ENCODE peak calls at places on chromosomes 2 and 18, in seven cellular contexts. C is GM12865, P is aorta, N is Karpas-422, S is fibroblast of lung, J is BJ, A is HepG2. F is an unnamed sample.

GRCh38 chr2:42333579-42333978 is 27.4 kb downstream of the COX7A2L start:
- DNase-seq in P (no peak), N (no peak), S (no peak), A (no peak), J (no peak), C (no peak), F (no peak)

GRCh38 chr2:18891598-18892345 is 302.4 kb upstream of the NT5C1B start:
- DNase-seq in C (no peak), N (no peak), J (peak), P (no peak), A (no peak), S (no peak), F (no peak)

GRCh38 chr18:57561728-57562423 is 24.6 kb downstream of the FECH start:
- DNase-seq in N (peak), S (peak), P (no peak), C (peak), A (peak), J (no peak), F (peak)

GRCh38 chr2:237129625-237130263 is 44.1 kb downstream of the COPS8 start:
- DNase-seq in C (no peak), P (no peak), S (no peak), A (no peak), J (no peak), N (no peak), F (no peak)

GRCh38 chr18:68623342-68623741 is 91.6 kb downstream of the TMX3 start:
- DNase-seq in C (peak), N (peak), J (peak), P (peak), A (peak), S (peak), F (peak)

GRCh38 chr2:240898108-240898730 is 2.3 kb upstream of the MAB21L4 start:
- DNase-seq in A (no peak), C (no peak), J (no peak), S (no peak), P (no peak), N (no peak), F (no peak)

GRCh38 chr2:115738138-115738537 is 1295.7 kb downstream of the DPP10 start:
- DNase-seq in S (no peak), J (no peak), N (no peak), A (no peak), P (no peak), C (no peak), F (no peak)

GRCh38 chr2:173075781-173076556 is at the start of gene MAP3K20:
- DNase-seq in N (peak), S (peak), C (peak), P (peak), J (no peak), A (peak), F (peak)

GRCh38 chr2:198756166-198756565 is 701.6 kb downstream of the SATB2 start:
- DNase-seq in J (peak), P (no peak), S (peak), N (no peak), C (no peak), A (no peak), F (no peak)

GRCh38 chr2:10054976-10055375 is 11.6 kb downstream of the KLF11 start:
- DNase-seq in J (no peak), A (no peak), S (no peak), C (no peak), N (no peak), P (peak), F (no peak)

GRCh38 chr2:192026716-192027109 is 168.0 kb downstream of the TMEFF2 start:
- DNase-seq in P (no peak), A (no peak), C (no peak), S (no peak), N (no peak), J (no peak), F (no peak)

GRCh38 chr2:191650896-191651773 is 26.8 kb upstream of the NABP1 start:
- DNase-seq in A (no peak), C (peak), S (no peak), J (no peak), N (no peak), P (no peak), F (no peak)

GRCh38 chr2:230160112-230160660 is 59.6 kb downstream of the SP110 start:
- DNase-seq in S (peak), N (peak), C (peak), J (no peak), P (peak), A (peak), F (peak)

GRCh38 chr18:9113468-9114149 is 11.1 kb downstream of the NDUFV2 start:
- DNase-seq in C (no peak), S (no peak), J (no peak), P (no peak), A (no peak), N (no peak), F (no peak)

GRCh38 chr2:181326605-181327004 is 130.6 kb upstream of the ITGA4 start:
- DNase-seq in S (no peak), N (no peak), P (no peak), A (no peak), J (no peak), C (no peak), F (no peak)

GRCh38 chr2:44953686-44953976 is 12.1 kb downstream of the SIX3 start:
- DNase-seq in C (no peak), J (no peak), S (no peak), P (no peak), A (no peak), N (no peak), F (no peak)

GRCh38 chr2:59034791-59035190 is 793.7 kb upstream of the FANCL start:
- DNase-seq in C (no peak), J (no peak), A (no peak), N (no peak), P (no peak), S (peak), F (no peak)

GRCh38 chr18:22311301-22311700 is 106.4 kb downstream of the CTAGE1 start:
- DNase-seq in P (no peak), A (no peak), N (no peak), S (peak), J (no peak), C (no peak), F (no peak)

GRCh38 chr18:22309191-22309590 is 108.5 kb downstream of the CTAGE1 start:
- DNase-seq in J (peak), C (no peak), P (no peak), A (no peak), N (no peak), S (peak), F (no peak)

GRCh38 chr18:22318745-22319407 is 98.8 kb downstream of the CTAGE1 start:
- DNase-seq in S (peak), A (no peak), N (no peak), J (no peak), C (no peak), P (no peak), F (no peak)

GRCh38 chr18:22314406-22314805 is 103.3 kb downstream of the CTAGE1 start:
- DNase-seq in C (no peak), N (no peak), P (peak), S (peak), J (peak), A (no peak), F (no peak)

DNA sequence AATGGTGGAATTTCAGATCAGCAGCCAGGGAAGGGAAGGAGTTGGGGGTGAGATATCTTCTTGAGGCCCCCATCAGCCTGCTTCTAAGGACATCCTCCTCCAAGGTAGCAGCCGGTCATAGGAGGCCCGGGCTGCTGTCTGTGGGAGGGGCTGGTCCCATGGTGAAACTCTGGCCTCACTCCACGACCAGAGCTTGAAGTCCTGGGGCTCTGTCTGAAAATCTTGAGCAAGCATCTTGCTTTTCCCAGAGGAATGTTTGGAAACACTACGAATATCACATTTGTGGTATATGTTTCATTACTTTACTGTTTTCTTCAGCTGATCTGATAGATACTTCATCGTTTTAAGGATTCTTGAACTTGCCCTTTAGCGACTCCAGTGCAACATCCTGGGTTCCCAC is 103.7 kb downstream of the CTAGE1 start:
- DNase-seq in J (no peak), A (no peak), C (no peak), N (no peak), P (no peak), S (peak), F (no peak)
- H3K4me3 ChIP-seq in J (no peak), A (no peak), C (no peak), N (no peak), P (no peak), S (peak), F (no peak)

GRCh38 chr18:25826823-25827617 is 263.4 kb downstream of the SS18 start:
- DNase-seq in J (no peak), S (peak), P (no peak), C (no peak), A (peak), N (no peak), F (no peak)

GRCh38 chr18:25825066-25825465 is 265.3 kb downstream of the SS18 start:
- DNase-seq in C (no peak), P (no peak), N (no peak), A (no peak), S (peak), J (no peak), F (no peak)

GRCh38 chr18:25830787-25831186 is 259.6 kb downstream of the SS18 start:
- DNase-seq in C (no peak), J (no peak), N (no peak), P (peak), S (peak), A (peak), F (no peak)

GRCh38 chr18:25826377-25826776 is 264.0 kb downstream of the SS18 start:
- DNase-seq in C (no peak), J (no peak), P (no peak), A (no peak), N (no peak), S (no peak), F (no peak)

GRCh38 chr18:25827961-25828561 is 262.4 kb downstream of the SS18 start:
- DNase-seq in S (peak), J (no peak), C (no peak), P (no peak), A (peak), N (no peak), F (no peak)
- H3K4me3 ChIP-seq in S (no peak), J (peak), C (no peak), P (no peak), A (no peak), N (no peak), F (no peak)

GRCh38 chr2:143473206-143473605 is 344.0 kb downstream of the ARHGAP15 start:
- DNase-seq in S (peak), C (no peak), A (no peak), N (no peak), J (peak), P (no peak), F (no peak)
- H3K4me3 ChIP-seq in S (no peak), C (no peak), A (no peak), N (no peak), J (no peak), P (no peak), F (no peak)

GRCh38 chr2:218266316-218266979 is 3.5 kb downstream of the AAMP start:
- DNase-seq in C (no peak), A (no peak), P (peak), N (no peak), S (no peak), J (no peak), F (no peak)
- H3K4me3 ChIP-seq in C (no peak), A (no peak), P (no peak), N (no peak), S (no peak), J (no peak), F (no peak)

DNA sequence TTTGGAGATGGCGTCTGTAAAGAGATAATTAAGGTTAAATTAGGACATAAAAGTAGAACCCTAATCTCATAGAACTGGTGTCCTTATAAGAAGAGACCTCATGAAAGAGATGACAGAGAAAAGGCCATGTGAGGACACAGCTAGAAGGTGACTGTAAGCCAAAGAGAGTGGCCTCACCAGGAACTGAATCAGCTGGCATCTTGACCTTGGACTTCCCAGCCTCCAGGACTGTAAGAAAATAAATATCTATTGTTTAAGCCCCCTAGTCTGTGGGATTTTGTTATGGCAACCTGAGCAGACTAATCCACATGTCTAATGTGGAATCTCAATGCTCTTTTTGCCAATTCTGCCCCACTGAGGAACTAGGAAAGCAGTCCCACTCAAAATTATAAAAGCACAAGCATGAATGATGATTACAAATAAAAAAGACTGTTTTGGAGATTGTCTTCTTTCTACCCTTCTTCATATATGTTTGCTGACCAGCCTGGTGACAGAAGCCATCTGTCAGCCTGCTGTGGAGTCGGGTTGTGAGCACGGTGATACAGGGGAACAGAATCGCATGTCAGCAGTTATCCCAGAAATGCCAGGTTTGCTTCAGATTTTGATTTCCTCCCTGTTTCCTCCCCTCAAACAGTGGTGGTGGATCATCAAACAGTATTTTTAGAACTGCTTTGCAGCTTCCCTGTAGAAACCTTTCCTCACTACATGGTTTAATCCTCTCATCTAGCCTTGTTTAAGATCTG is 54.2 kb downstream of the INPP4A start:
- DNase-seq in J (no peak), N (no peak), S (no peak), A (no peak), C (no peak), P (no peak), F (no peak)
- H3K4me3 ChIP-seq in J (no peak), N (no peak), S (no peak), A (no peak), C (no peak), P (no peak), F (no peak)

DNA sequence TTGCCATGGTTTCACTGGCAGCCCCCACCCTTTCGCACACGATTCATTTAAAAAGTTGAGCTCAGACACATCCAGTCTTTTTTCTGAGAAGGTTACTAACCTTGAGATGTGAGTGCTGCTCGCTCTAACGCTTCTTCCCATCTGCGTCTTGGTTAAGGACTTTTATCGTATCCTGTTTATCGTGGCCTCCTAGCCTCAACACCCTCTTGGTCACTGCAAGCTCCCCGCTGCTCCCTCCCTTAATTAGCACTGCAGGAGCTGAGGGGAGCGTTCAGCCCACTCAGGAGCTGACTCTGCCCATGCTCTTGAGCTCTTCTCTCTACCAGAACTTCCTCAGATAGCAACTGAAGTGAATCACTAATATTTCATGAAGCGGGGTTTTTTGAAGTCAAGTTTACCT is 9.0 kb upstream of the CD226 start:
- DNase-seq in J (no peak), N (no peak), S (no peak), P (no peak), C (no peak), A (no peak), F (no peak)
- H3K4me3 ChIP-seq in J (no peak), N (no peak), S (no peak), P (no peak), C (no peak), A (no peak), F (no peak)

GRCh38 chr2:234881413-234882241 is 70.2 kb upstream of the SH3BP4 start:
- DNase-seq in J (no peak), C (peak), S (peak), P (peak), A (peak), N (peak), F (peak)

GRCh38 chr2:234885113-234885512 is 66.7 kb upstream of the SH3BP4 start:
- DNase-seq in S (no peak), C (no peak), N (no peak), A (no peak), J (no peak), P (no peak), F (no peak)

GRCh38 chr2:234884591-234884990 is 67.2 kb upstream of the SH3BP4 start:
- DNase-seq in P (no peak), N (no peak), S (no peak), C (no peak), A (no peak), J (no peak), F (no peak)

GRCh38 chr2:234879671-234880455 is 72.0 kb upstream of the SH3BP4 start:
- DNase-seq in P (no peak), J (no peak), N (no peak), S (peak), A (peak), C (no peak), F (no peak)

DNA sequence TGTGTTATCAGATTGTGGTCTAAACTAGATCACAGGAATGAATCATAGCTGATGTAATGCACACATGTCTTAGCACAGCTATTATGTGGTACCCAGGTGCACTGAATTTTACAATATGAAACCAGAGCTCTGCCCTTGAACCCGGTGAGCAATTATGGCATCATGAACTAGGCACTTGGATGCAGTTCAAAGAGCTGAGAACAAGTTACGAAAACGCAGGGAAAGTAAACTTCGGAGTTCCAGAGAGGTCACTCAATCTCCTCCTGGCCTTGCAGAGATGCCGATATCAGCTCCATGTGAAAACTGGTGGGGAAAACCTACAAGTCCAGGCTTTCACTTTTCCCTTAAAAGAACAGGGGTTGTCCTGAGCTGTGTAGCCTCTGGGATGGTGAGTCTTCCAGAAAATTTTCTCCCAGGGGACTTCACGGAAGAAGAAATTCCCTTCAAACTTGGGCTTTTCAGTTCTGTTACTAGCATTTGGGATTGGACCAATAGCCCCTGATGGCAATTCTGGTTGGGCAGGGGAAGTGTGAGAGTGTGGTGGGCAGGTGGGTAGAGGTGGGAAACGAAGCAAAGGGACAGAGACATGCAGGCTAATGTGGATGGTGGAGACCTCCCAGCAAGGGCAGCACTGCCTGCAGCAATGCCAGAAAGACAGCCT is 71.1 kb upstream of the SH3BP4 start:
- DNase-seq in C (no peak), N (no peak), A (peak), S (peak), P (no peak), J (no peak), F (peak)
- H3K4me3 ChIP-seq in C (no peak), N (peak), A (peak), S (peak), P (no peak), J (no peak), F (no peak)

GRCh38 chr2:219299372-219299760 is 9.8 kb downstream of the PTPRN start:
- DNase-seq in P (no peak), S (no peak), C (no peak), N (no peak), A (no peak), J (no peak), F (no peak)

GRCh38 chr2:219296631-219297391 is 12.4 kb downstream of the PTPRN start:
- DNase-seq in J (no peak), C (no peak), S (no peak), P (no peak), N (no peak), A (no peak), F (peak)

GRCh38 chr2:219300022-219300421 is 9.2 kb downstream of the PTPRN start:
- DNase-seq in N (no peak), A (no peak), J (no peak), P (no peak), C (no peak), S (no peak), F (no peak)

GRCh38 chr2:219297766-219298456 is 11.3 kb downstream of the PTPRN start:
- DNase-seq in S (no peak), J (no peak), C (no peak), P (no peak), N (no peak), A (no peak), F (no peak)

DNA sequence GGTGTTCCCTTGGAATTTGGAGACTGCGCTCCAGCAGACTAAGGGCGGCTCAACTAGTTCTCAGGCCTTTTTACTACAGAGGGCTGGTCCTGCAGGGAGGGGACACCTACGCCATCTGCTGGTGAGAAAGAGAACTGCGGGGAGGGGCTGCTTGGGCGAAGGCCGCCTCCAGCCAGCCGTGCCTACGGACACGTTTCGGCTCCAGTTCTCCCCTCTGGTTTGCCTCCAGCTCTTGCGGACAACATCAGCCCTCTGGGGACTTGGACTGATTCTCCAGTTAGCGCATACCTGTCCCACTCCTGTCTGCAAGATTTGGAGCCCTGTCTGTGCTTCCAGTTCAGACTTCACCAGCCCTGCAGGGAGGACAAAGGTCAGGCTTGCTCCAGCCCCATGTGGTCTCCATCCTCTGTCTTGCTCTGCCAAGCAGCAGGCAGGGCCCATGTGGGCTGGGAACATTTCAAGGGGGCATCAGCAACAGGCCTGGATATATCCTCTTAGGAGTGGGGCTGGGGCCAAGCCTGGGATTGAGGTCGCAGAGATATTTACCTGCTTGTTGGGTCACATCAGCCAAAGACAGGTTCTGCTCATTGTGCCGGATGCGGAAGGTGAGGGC is 10.3 kb downstream of the PTPRN start:
- DNase-seq in N (peak), C (peak), S (peak), A (peak), J (no peak), P (peak), F (peak)
- H3K4me3 ChIP-seq in N (no peak), C (peak), S (no peak), A (peak), J (no peak), P (no peak), F (no peak)

F was measured in Jurkat, Clone E6-1.